ENCODE peak calls at places on chromosomes 5 and 9, in eight cellular contexts. H is left colon; J is HFFc6; G is spleen; B is posterior vena cava; S is M059J; W is activated naive CD8-positive, alpha-beta T cell treated with anti-CD3 and anti-CD28 coated beads, Interleukin-2, amount 10 ng/mL, durations not matched to agents 7 days and 5 days; T is astrocyte of the hippocampus. K is an unnamed sample.

GRCh38 chr5:9376363-9377117 is 169.3 kb downstream of the SEMA5A start:
- DNase-seq in H (no peak), J (no peak), G (no peak), B (no peak), S (no peak), W (no peak), T (no peak), K (no peak)

GRCh38 chr9:107363511-107364182 is 80.6 kb downstream of the RAD23B start:
- DNase-seq in H (no peak), J (no peak), G (no peak), B (no peak), S (peak), W (no peak), T (no peak), K (no peak)

GRCh38 chr9:124477211-124478013 is 27.2 kb downstream of the ADGRD2 start:
- DNase-seq in H (no peak), J (no peak), G (no peak), B (no peak), S (no peak), W (no peak), T (no peak), K (no peak)

GRCh38 chr9:16075695-16076094 is 522.9 kb downstream of the CCDC171 start:
- DNase-seq in H (no peak), J (no peak), G (no peak), B (no peak), S (no peak), W (no peak), T (no peak), K (no peak)

GRCh38 chr5:34524123-34524522 is 132.0 kb upstream of the RAI14 start:
- DNase-seq in H (no peak), J (peak), G (no peak), B (no peak), S (peak), W (no peak), T (no peak), K (peak)

GRCh38 chr5:81755320-81755719 is 4.4 kb upstream of the SSBP2 start:
- DNase-seq in H (peak), J (peak), G (no peak), B (no peak), S (peak), W (no peak), T (peak), K (peak)

GRCh38 chr9:18441245-18441644 is 32.7 kb upstream of the ADAMTSL1 start:
- DNase-seq in H (no peak), J (no peak), G (no peak), B (no peak), S (no peak), W (no peak), T (peak), K (no peak)

GRCh38 chr9:6910497-6910896 is 152.7 kb downstream of the KDM4C start:
- DNase-seq in H (no peak), J (no peak), G (no peak), B (no peak), S (no peak), W (no peak), T (no peak), K (no peak)

GRCh38 chr9:127267793-127268507 is 3.4 kb downstream of the GARNL3 start:
- DNase-seq in H (no peak), J (no peak), G (no peak), B (no peak), S (no peak), W (no peak), T (no peak), K (no peak)

GRCh38 chr9:131418143-131419028 is 24.5 kb downstream of the PRRC2B start:
- DNase-seq in H (no peak), J (peak), G (no peak), B (no peak), S (peak), W (no peak), T (peak), K (no peak)

GRCh38 chr9:35277649-35278359 is 116.0 kb downstream of the UNC13B start:
- DNase-seq in H (no peak), J (peak), G (no peak), B (no peak), S (peak), W (no peak), T (peak), K (no peak)

GRCh38 chr9:105385372-105385985 is 62.4 kb upstream of the FSD1L start:
- DNase-seq in H (no peak), J (no peak), G (no peak), B (no peak), S (peak), W (peak), T (no peak), K (no peak)

GRCh38 chr5:95238560-95239325 is 46.2 kb downstream of the MCTP1 start:
- DNase-seq in H (no peak), J (no peak), G (no peak), B (no peak), S (no peak), W (no peak), T (peak), K (peak)

GRCh38 chr5:135447298-135447929 is at the start of gene DCANP1:
- DNase-seq in H (peak), J (no peak), G (no peak), B (no peak), S (no peak), W (no peak), T (no peak), K (no peak)

GRCh38 chr5:137348759-137349158 is 150.4 kb downstream of the SPOCK1 start:
- DNase-seq in H (no peak), J (no peak), G (no peak), B (no peak), S (no peak), W (no peak), T (no peak), K (no peak)

GRCh38 chr5:97143715-97144114 is 1.3 kb upstream of the LIX1 start:
- DNase-seq in H (no peak), J (no peak), G (no peak), B (no peak), S (no peak), W (no peak), T (no peak), K (peak)

GRCh38 chr9:81529556-81530193 is 159.7 kb downstream of the TLE1 start:
- DNase-seq in H (no peak), J (peak), G (no peak), B (no peak), S (peak), W (no peak), T (peak), K (peak)

GRCh38 chr9:8733096-8733954 is 933.7 kb upstream of the DMAC1 start:
- DNase-seq in H (no peak), J (no peak), G (peak), B (no peak), S (no peak), W (no peak), T (peak), K (no peak)

GRCh38 chr5:115349001-115349817 is 52.8 kb upstream of the CCDC112 start:
- DNase-seq in H (no peak), J (peak), G (no peak), B (no peak), S (peak), W (no peak), T (peak), K (peak)

GRCh38 chr5:130141689-130142320 is 237.5 kb downstream of the CHSY3 start:
- DNase-seq in H (no peak), J (no peak), G (no peak), B (peak), S (peak), W (no peak), T (peak), K (peak)